ENCODE peak calls at places on chromosomes 16 and 17, in eight cellular contexts. One of them, this sample, is unnamed.
A peak's percentile ranks its signal among the peaks of the same experiment; 100 is the strongest.

GRCh38 chr16:72202014-72202413 is 30.1 kb upstream of the PMFBP1 start:
- DNase-seq in GM23248: peak; percentile 34
- DNase-seq in sigmoid colon: no peak
- DNase-seq in lower lobe of right lung: no peak
- DNase-seq in cardiac muscle cell: no peak
- DNase-seq in dorsolateral prefrontal cortex: no peak
- DNase-seq in heart left ventricle: no peak
- DNase-seq in left ventricle myocardium inferior: no peak
- DNase-seq in this sample: no peak

GRCh38 chr16:69324013-69324531 is 6.3 kb downstream of the PDF start:
- DNase-seq in GM23248: no peak
- DNase-seq in sigmoid colon: no peak
- DNase-seq in lower lobe of right lung: peak; percentile 84
- DNase-seq in cardiac muscle cell: no peak
- DNase-seq in dorsolateral prefrontal cortex: no peak
- DNase-seq in heart left ventricle: peak; percentile 83
- DNase-seq in left ventricle myocardium inferior: peak; percentile 62
- DNase-seq in this sample: no peak

GRCh38 chr17:7885357-7886226 is 3.0 kb upstream of the CHD3 start:
- DNase-seq in GM23248: peak; percentile 66
- DNase-seq in sigmoid colon: peak; percentile 80
- DNase-seq in lower lobe of right lung: peak; percentile 77
- DNase-seq in cardiac muscle cell: peak; percentile 53
- DNase-seq in dorsolateral prefrontal cortex: no peak
- DNase-seq in heart left ventricle: peak; percentile 71
- DNase-seq in left ventricle myocardium inferior: peak; percentile 36
- DNase-seq in this sample: no peak

GRCh38 chr16:3963886-3964685 is 83.6 kb upstream of the CREBBP start:
- DNase-seq in GM23248: no peak
- DNase-seq in sigmoid colon: no peak
- DNase-seq in lower lobe of right lung: no peak
- DNase-seq in cardiac muscle cell: peak; percentile 26
- DNase-seq in dorsolateral prefrontal cortex: no peak
- DNase-seq in heart left ventricle: no peak
- DNase-seq in left ventricle myocardium inferior: no peak
- DNase-seq in this sample: no peak

GRCh38 chr17:44978807-44979206 is 10.7 kb upstream of the C1QL1 start:
- DNase-seq in GM23248: no peak
- DNase-seq in sigmoid colon: no peak
- DNase-seq in lower lobe of right lung: no peak
- DNase-seq in cardiac muscle cell: no peak
- DNase-seq in dorsolateral prefrontal cortex: no peak
- DNase-seq in heart left ventricle: no peak
- DNase-seq in left ventricle myocardium inferior: no peak
- DNase-seq in this sample: no peak

GRCh38 chr16:88874938-88875599 is 8.6 kb upstream of the PABPN1L start:
- DNase-seq in GM23248: no peak
- DNase-seq in sigmoid colon: no peak
- DNase-seq in lower lobe of right lung: no peak
- DNase-seq in cardiac muscle cell: no peak
- DNase-seq in dorsolateral prefrontal cortex: no peak
- DNase-seq in heart left ventricle: no peak
- DNase-seq in left ventricle myocardium inferior: no peak
- DNase-seq in this sample: no peak

GRCh38 chr16:82761236-82761635 is 134.5 kb downstream of the CDH13 start:
- DNase-seq in GM23248: peak; percentile 84
- DNase-seq in sigmoid colon: peak; percentile 78
- DNase-seq in lower lobe of right lung: peak; percentile 48
- DNase-seq in cardiac muscle cell: peak; percentile 67
- DNase-seq in dorsolateral prefrontal cortex: peak; percentile 72
- DNase-seq in heart left ventricle: peak; percentile 78
- DNase-seq in left ventricle myocardium inferior: peak; percentile 87
- DNase-seq in this sample: no peak

GRCh38 chr17:11986179-11986938 is 10.9 kb downstream of the ZNF18 start:
- DNase-seq in GM23248: peak; percentile 9
- DNase-seq in sigmoid colon: no peak
- DNase-seq in lower lobe of right lung: no peak
- DNase-seq in cardiac muscle cell: peak; percentile 3
- DNase-seq in dorsolateral prefrontal cortex: no peak
- DNase-seq in heart left ventricle: no peak
- DNase-seq in left ventricle myocardium inferior: no peak
- DNase-seq in this sample: no peak

GRCh38 chr16:64864232-64864803 is 257.5 kb downstream of the CDH11 start:
- DNase-seq in GM23248: peak; percentile 94
- DNase-seq in sigmoid colon: no peak
- DNase-seq in lower lobe of right lung: no peak
- DNase-seq in cardiac muscle cell: peak; percentile 74
- DNase-seq in dorsolateral prefrontal cortex: no peak
- DNase-seq in heart left ventricle: no peak
- DNase-seq in left ventricle myocardium inferior: no peak
- DNase-seq in this sample: no peak

GRCh38 chr17:38595892-38596291 is 9.9 kb downstream of the SRCIN1 start:
- DNase-seq in GM23248: no peak
- DNase-seq in sigmoid colon: no peak
- DNase-seq in lower lobe of right lung: no peak
- DNase-seq in cardiac muscle cell: no peak
- DNase-seq in dorsolateral prefrontal cortex: no peak
- DNase-seq in heart left ventricle: no peak
- DNase-seq in left ventricle myocardium inferior: no peak
- DNase-seq in this sample: no peak

GRCh38 chr16:67086829-67087228 is 22.9 kb upstream of the PHAF1 start:
- DNase-seq in GM23248: no peak
- DNase-seq in sigmoid colon: no peak
- DNase-seq in lower lobe of right lung: no peak
- DNase-seq in cardiac muscle cell: peak; percentile 60
- DNase-seq in dorsolateral prefrontal cortex: no peak
- DNase-seq in heart left ventricle: no peak
- DNase-seq in left ventricle myocardium inferior: no peak
- DNase-seq in this sample: no peak

GRCh38 chr17:59547131-59547915 is 18.1 kb upstream of the DHX40 start:
- DNase-seq in GM23248: no peak
- DNase-seq in sigmoid colon: no peak
- DNase-seq in lower lobe of right lung: no peak
- DNase-seq in cardiac muscle cell: peak; percentile 43
- DNase-seq in dorsolateral prefrontal cortex: no peak
- DNase-seq in heart left ventricle: no peak
- DNase-seq in left ventricle myocardium inferior: no peak
- DNase-seq in this sample: no peak

GRCh38 chr16:22788190-22788530 is 25.8 kb upstream of the HS3ST2 start:
- DNase-seq in GM23248: no peak
- DNase-seq in sigmoid colon: no peak
- DNase-seq in lower lobe of right lung: no peak
- DNase-seq in cardiac muscle cell: no peak
- DNase-seq in dorsolateral prefrontal cortex: no peak
- DNase-seq in heart left ventricle: no peak
- DNase-seq in left ventricle myocardium inferior: no peak
- DNase-seq in this sample: no peak

GRCh38 chr17:30219315-30219714 is 16.2 kb downstream of the SLC6A4 start:
- DNase-seq in GM23248: no peak
- DNase-seq in sigmoid colon: no peak
- DNase-seq in lower lobe of right lung: no peak
- DNase-seq in cardiac muscle cell: no peak
- DNase-seq in dorsolateral prefrontal cortex: no peak
- DNase-seq in heart left ventricle: no peak
- DNase-seq in left ventricle myocardium inferior: no peak
- DNase-seq in this sample: no peak

GRCh38 chr17:30219833-30220232 is 15.7 kb downstream of the SLC6A4 start:
- DNase-seq in GM23248: no peak
- DNase-seq in sigmoid colon: no peak
- DNase-seq in lower lobe of right lung: no peak
- DNase-seq in cardiac muscle cell: no peak
- DNase-seq in dorsolateral prefrontal cortex: no peak
- DNase-seq in heart left ventricle: no peak
- DNase-seq in left ventricle myocardium inferior: no peak
- DNase-seq in this sample: no peak

GRCh38 chr17:30218689-30219266 is 16.7 kb downstream of the SLC6A4 start:
- DNase-seq in GM23248: no peak
- DNase-seq in sigmoid colon: no peak
- DNase-seq in lower lobe of right lung: no peak
- DNase-seq in cardiac muscle cell: no peak
- DNase-seq in dorsolateral prefrontal cortex: no peak
- DNase-seq in heart left ventricle: no peak
- DNase-seq in left ventricle myocardium inferior: no peak
- DNase-seq in this sample: no peak

GRCh38 chr17:30221346-30221745 is 14.2 kb downstream of the SLC6A4 start:
- DNase-seq in GM23248: no peak
- DNase-seq in sigmoid colon: no peak
- DNase-seq in lower lobe of right lung: no peak
- DNase-seq in cardiac muscle cell: no peak
- DNase-seq in dorsolateral prefrontal cortex: no peak
- DNase-seq in heart left ventricle: no peak
- DNase-seq in left ventricle myocardium inferior: no peak
- DNase-seq in this sample: no peak

DNA sequence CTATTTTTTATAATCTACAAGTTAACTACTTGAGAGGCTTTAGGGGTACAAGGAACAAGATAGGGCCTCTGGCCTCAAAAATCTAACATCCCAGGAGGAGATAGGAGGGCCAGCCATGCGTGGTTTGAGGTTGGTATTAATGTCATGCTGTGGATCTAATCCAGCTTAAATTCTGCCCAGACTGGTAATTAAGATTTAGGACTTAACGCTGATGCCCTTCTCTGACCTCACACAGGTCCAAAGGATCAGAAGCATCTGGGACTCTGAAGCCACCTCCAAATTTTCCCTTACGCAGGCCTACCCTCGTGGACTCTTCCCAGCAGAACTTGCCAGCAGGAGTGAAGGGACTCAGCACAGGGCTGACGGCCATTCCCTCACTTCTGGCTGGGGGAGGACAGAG is 15.1 kb downstream of the SLC6A4 start:
- DNase-seq in GM23248: no peak
- DNase-seq in sigmoid colon: no peak
- DNase-seq in lower lobe of right lung: no peak
- DNase-seq in cardiac muscle cell: no peak
- DNase-seq in dorsolateral prefrontal cortex: no peak
- DNase-seq in heart left ventricle: no peak
- DNase-seq in left ventricle myocardium inferior: no peak
- DNase-seq in this sample: no peak
- H3K4me3 ChIP-seq in GM23248: no peak overlapping the region
- H3K4me3 ChIP-seq in sigmoid colon: no peak overlapping the region
- H3K4me3 ChIP-seq in lower lobe of right lung: no peak overlapping the region
- H3K4me3 ChIP-seq in cardiac muscle cell: no peak overlapping the region
- H3K4me3 ChIP-seq in dorsolateral prefrontal cortex: no peak overlapping the region
- H3K4me3 ChIP-seq in heart left ventricle: no peak overlapping the region
- H3K4me3 ChIP-seq in left ventricle myocardium inferior: no peak overlapping the region
- H3K4me3 ChIP-seq in this sample: no peak overlapping the region

DNA sequence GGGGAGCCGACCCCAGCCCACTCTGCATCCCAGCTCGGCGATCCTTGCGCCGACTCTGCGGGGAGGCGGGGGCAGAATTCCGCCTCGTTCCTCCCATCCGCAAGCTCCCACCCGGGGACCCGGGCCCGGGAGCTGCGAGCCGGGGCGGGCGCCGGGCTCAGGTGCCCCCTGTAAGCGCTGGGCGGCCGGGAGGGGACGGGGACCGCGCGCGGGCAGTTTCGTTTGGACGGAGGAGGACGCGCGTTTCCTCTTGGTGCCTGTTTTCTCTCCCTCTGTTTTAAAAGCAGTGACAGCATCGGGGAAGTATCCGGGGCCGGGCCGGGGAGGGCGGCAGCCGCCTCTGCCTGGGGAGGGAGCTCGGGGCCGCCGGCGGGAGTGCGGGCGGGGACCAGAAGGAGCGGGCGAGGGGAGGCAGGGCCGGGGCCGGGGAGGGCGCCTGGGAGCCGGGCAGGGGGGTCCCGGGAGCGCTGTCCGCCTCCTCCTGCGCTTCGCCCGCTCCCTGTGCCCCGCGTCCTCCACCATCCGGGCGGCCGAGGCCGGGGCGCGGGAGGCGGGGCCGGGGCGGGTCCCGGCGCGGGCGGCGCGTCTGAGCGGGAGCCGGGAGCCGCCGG is 57.0 kb downstream of the RAP1GAP2 start:
- DNase-seq in GM23248: peak; percentile 76
- DNase-seq in sigmoid colon: peak; percentile 80
- DNase-seq in lower lobe of right lung: peak; percentile 58
- DNase-seq in cardiac muscle cell: peak; percentile 50
- DNase-seq in dorsolateral prefrontal cortex: no peak
- DNase-seq in heart left ventricle: peak; percentile 83
- DNase-seq in left ventricle myocardium inferior: peak; percentile 58
- DNase-seq in this sample: no peak
- H3K27ac ChIP-seq in GM23248: no peak overlapping the region
- H3K27ac ChIP-seq in sigmoid colon: peak overlapping the region; percentile 83
- H3K27ac ChIP-seq in lower lobe of right lung: peak overlapping the region; percentile 56
- H3K27ac ChIP-seq in cardiac muscle cell: no peak overlapping the region
- H3K27ac ChIP-seq in dorsolateral prefrontal cortex: no peak overlapping the region
- H3K27ac ChIP-seq in heart left ventricle: peak overlapping the region; percentile 53
- H3K27ac ChIP-seq in left ventricle myocardium inferior: peak overlapping the region; percentile 88
- H3K27ac ChIP-seq in this sample: peak overlapping the region; percentile 80

DNA sequence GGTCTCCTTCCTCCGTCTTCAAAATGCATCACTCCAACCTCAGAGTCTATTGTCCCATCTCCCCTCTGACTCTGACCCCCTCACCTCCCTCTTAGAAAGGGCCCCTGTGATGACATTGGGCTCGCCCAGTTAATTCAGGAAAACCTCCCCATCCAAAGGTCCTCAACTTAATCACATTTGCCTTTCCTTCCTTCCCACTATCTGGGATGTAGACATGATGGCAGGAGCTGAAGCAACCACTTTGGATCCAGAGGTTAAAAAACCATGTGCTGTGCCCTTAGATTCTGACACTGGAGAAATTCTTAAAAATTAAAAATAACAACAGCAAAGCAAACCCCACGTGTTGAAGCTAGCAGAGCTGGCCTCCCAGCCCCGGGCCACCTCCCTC is 80.2 kb downstream of the ZDHHC7 start:
- DNase-seq in GM23248: no peak
- DNase-seq in sigmoid colon: no peak
- DNase-seq in lower lobe of right lung: no peak
- DNase-seq in cardiac muscle cell: no peak
- DNase-seq in dorsolateral prefrontal cortex: no peak
- DNase-seq in heart left ventricle: no peak
- DNase-seq in left ventricle myocardium inferior: no peak
- DNase-seq in this sample: no peak
- H3K4me3 ChIP-seq in GM23248: no peak overlapping the region
- H3K4me3 ChIP-seq in sigmoid colon: no peak overlapping the region
- H3K4me3 ChIP-seq in lower lobe of right lung: no peak overlapping the region
- H3K4me3 ChIP-seq in cardiac muscle cell: no peak overlapping the region
- H3K4me3 ChIP-seq in dorsolateral prefrontal cortex: no peak overlapping the region
- H3K4me3 ChIP-seq in heart left ventricle: no peak overlapping the region
- H3K4me3 ChIP-seq in left ventricle myocardium inferior: no peak overlapping the region
- H3K4me3 ChIP-seq in this sample: no peak overlapping the region

DNA sequence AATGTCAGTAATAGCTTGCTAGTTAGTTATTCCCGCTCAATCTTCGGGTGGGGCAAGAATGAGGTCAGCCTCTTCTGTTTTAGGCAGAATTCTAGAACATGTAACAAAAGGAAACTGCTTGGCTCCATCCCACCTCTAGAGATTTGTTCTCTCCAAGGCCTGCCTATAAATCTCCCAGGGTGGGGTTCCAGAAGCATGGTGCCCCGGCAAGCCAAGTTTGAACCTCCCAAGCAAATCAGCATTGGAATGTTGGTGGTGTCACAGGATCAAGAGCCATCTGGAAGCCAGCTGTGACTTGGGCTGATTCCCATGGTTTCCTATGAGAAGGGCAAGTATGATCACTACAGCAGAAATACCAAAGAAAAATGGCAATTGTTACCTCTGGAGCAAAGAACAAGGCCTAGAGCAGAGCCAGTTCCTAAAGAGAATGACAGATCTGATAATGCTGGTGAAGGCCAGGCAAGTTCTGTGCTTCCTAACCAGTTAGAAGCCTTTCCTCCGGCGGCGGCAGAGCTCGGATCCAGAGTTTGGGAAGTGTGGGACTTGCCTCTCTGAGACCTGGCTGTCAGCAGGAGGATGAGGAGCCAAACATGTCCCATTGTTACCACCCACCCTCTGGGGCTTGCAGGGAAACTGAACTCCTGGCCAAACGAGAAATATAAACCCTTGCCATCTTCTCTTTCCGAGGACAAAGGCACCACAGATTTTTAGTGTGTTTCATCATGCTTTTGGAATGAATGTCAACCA is 80.0 kb upstream of the SMURF2 start:
- DNase-seq in GM23248: peak; percentile 85
- DNase-seq in sigmoid colon: peak; percentile 87
- DNase-seq in lower lobe of right lung: no peak
- DNase-seq in cardiac muscle cell: peak; percentile 66
- DNase-seq in dorsolateral prefrontal cortex: no peak
- DNase-seq in heart left ventricle: no peak
- DNase-seq in left ventricle myocardium inferior: peak; percentile 66
- DNase-seq in this sample: no peak
- H3K27ac ChIP-seq in GM23248: peak overlapping the region; percentile 95
- H3K27ac ChIP-seq in sigmoid colon: peak overlapping the region; percentile 46
- H3K27ac ChIP-seq in lower lobe of right lung: peak overlapping the region; percentile 73
- H3K27ac ChIP-seq in cardiac muscle cell: no peak overlapping the region
- H3K27ac ChIP-seq in dorsolateral prefrontal cortex: peak overlapping the region; percentile 68
- H3K27ac ChIP-seq in heart left ventricle: no peak overlapping the region
- H3K27ac ChIP-seq in left ventricle myocardium inferior: peak overlapping the region; percentile 76
- H3K27ac ChIP-seq in this sample: no peak overlapping the region